ENCODE peak calls at places on chromosome X, in ten cellular contexts. I is cardiac fibroblast, G is foreskin fibroblast, J is RWPE1, N is fibroblast of mammary gland, E is nephron progenitor cell, C is left ventricle myocardium inferior, O is Calu3, Q is transverse colon, Y is GM12864. K is an unnamed sample.

GRCh38 chrX:102767287-102767686 is 46.7 kb downstream of the GPRASP3 start:
- DNase-seq in I (no peak), G (no peak), J (no peak), N (no peak), E (no peak), C (no peak), O (no peak), Q (no peak), Y (no peak), K (no peak)

GRCh38 chrX:39757971-39758370 is 339.8 kb downstream of the BCOR start:
- DNase-seq in I (peak; percentile 82), G (no peak), J (no peak), N (peak; percentile 55), E (no peak), C (no peak), O (no peak), Q (no peak), Y (no peak), K (no peak)

GRCh38 chrX:65300104-65300809 is 234.3 kb downstream of the LAS1L start:
- DNase-seq in I (no peak), G (no peak), J (no peak), N (no peak), E (no peak), C (no peak), O (no peak), Q (no peak), Y (no peak), K (no peak)

GRCh38 chrX:39900788-39901170 is 197.0 kb downstream of the BCOR start:
- DNase-seq in I (no peak), G (no peak), J (no peak), N (peak; percentile 25), E (peak; percentile 31), C (no peak), O (no peak), Q (no peak), Y (no peak), K (no peak)

GRCh38 chrX:73126240-73126639 is 46.9 kb upstream of the PABPC1L2A start:
- DNase-seq in I (no peak), G (no peak), J (no peak), N (no peak), E (no peak), C (no peak), O (no peak), Q (peak; percentile 35), Y (no peak), K (no peak)

GRCh38 chrX:16839852-16840460 is 30.2 kb downstream of the RBBP7 start:
- DNase-seq in I (peak; percentile 79), G (peak; percentile 54), J (peak; percentile 54), N (peak; percentile 83), E (no peak), C (no peak), O (no peak), Q (no peak), Y (no peak), K (no peak)

GRCh38 chrX:46376246-46376885 is 168.9 kb downstream of the ZNF674 start:
- DNase-seq in I (peak; percentile 70), G (peak; percentile 41), J (peak; percentile 50), N (peak; percentile 67), E (peak; percentile 10), C (no peak), O (peak; percentile 55), Q (peak; percentile 13), Y (no peak), K (peak; percentile 26)

GRCh38 chrX:128035318-128035717 is 16.9 kb downstream of the ACTRT1 start:
- DNase-seq in I (no peak), G (no peak), J (no peak), N (no peak), E (no peak), C (no peak), O (no peak), Q (no peak), Y (no peak), K (no peak)

GRCh38 chrX:42384956-42385355 is 393.0 kb downstream of the PPP1R2C start:
- DNase-seq in I (no peak), G (no peak), J (peak; percentile 1), N (no peak), E (no peak), C (no peak), O (peak; percentile 1), Q (no peak), Y (no peak), K (no peak)

GRCh38 chrX:68332156-68332823 is 101.0 kb downstream of the OPHN1 start:
- DNase-seq in I (peak; percentile 42), G (no peak), J (no peak), N (peak; percentile 25), E (no peak), C (no peak), O (no peak), Q (no peak), Y (no peak), K (no peak)

GRCh38 chrX:20063716-20064351 is 52.9 kb downstream of the MAP7D2 start:
- DNase-seq in I (no peak), G (peak; percentile 2), J (no peak), N (peak; percentile 10), E (no peak), C (no peak), O (no peak), Q (no peak), Y (no peak), K (no peak)

GRCh38 chrX:49243166-49243565 is 7.9 kb downstream of the CCDC22 start:
- DNase-seq in I (no peak), G (no peak), J (no peak), N (no peak), E (no peak), C (no peak), O (no peak), Q (no peak), Y (no peak), K (no peak)

GRCh38 chrX:108131471-108131870 is 39.9 kb downstream of the ATG4A start:
- DNase-seq in I (peak; percentile 58), G (peak; percentile 37), J (peak; percentile 16), N (no peak), E (no peak), C (no peak), O (no peak), Q (no peak), Y (no peak), K (no peak)

DNA sequence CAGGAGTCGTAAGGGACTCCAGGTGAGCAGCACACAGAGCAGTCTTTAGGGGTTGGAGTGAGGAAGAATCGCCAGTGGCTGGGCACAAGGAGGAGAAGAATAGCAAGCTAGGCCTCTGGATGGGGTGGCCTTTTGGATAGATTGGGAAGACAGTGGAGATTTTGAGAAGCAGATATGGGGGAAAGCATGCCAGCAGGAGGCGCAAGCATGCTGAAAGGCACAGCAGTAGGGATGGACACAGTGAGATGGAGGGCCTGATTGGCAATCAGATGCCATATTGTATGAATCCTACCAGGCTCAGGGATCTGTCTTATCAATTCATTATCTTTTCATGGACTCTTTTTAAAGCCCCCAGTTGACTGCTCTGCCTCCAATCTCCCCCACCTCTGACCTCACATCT is 60.4 kb upstream of the MAGEA4 start:
- DNase-seq in I (no peak), G (no peak), J (no peak), N (no peak), E (no peak), C (no peak), O (no peak), Q (no peak), Y (no peak), K (no peak)
- TF ChIP-seq CTCF in I (no peak), G (no peak), J (no peak), N (peak; percentile 14), E (no peak), C (no peak), O (no peak), Q (no peak), Y (no peak), K (no peak)

GRCh38 chrX:153954618-153955450 is 10.4 kb upstream of the RENBP start:
- DNase-seq in I (no peak), G (no peak), J (no peak), N (no peak), E (no peak), C (no peak), O (no peak), Q (no peak), Y (no peak), K (no peak)

GRCh38 chrX:153953342-153953830 is 8.9 kb upstream of the RENBP start:
- DNase-seq in I (peak; percentile 65), G (peak; percentile 37), J (peak; percentile 49), N (peak; percentile 60), E (peak; percentile 90), C (peak; percentile 54), O (peak; percentile 73), Q (peak; percentile 81), Y (no peak), K (peak; percentile 91)

GRCh38 chrX:153955451-153955732 is 10.9 kb upstream of the RENBP start:
- DNase-seq in I (no peak), G (no peak), J (no peak), N (no peak), E (no peak), C (no peak), O (no peak), Q (no peak), Y (no peak), K (no peak)

GRCh38 chrX:153952373-153953026 is 8.1 kb upstream of the RENBP start:
- DNase-seq in I (no peak), G (no peak), J (no peak), N (no peak), E (no peak), C (no peak), O (no peak), Q (no peak), Y (no peak), K (no peak)

GRCh38 chrX:153953892-153954617 is 9.6 kb upstream of the RENBP start:
- DNase-seq in I (no peak), G (no peak), J (no peak), N (no peak), E (no peak), C (no peak), O (no peak), Q (no peak), Y (no peak), K (no peak)
- TF ChIP-seq CTCF in I (no peak), G (no peak), J (no peak), N (no peak), E (no peak), C (no peak), O (no peak), Q (no peak), Y (no peak), K (no peak)

GRCh38 chrX:71563921-71564320 is 14.3 kb upstream of the GCNA start:
- DNase-seq in I (no peak), G (no peak), J (no peak), N (no peak), E (no peak), C (no peak), O (no peak), Q (no peak), Y (no peak), K (no peak)
- TF ChIP-seq CTCF in I (no peak), G (no peak), J (no peak), N (no peak), E (no peak), C (no peak), O (no peak), Q (no peak), Y (no peak), K (peak; percentile 4)

DNA sequence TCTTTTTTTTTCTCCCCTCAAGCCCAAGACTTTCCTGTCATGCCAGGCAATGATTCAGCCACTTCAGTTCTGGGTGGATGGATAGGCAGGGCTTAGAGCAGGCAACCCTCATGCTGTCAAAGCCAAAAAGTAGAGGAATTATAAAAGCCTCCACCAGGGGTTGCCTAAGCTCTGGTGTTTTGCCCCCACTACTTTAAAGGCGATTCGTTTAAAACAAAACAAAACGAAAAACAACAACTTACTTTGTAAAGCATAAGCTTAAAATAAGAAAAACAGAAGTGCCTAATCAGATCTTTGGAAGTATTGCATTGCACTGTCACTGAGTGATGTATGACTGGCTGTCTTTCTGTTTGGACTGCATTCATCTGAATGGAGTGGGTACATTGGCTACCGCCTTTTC is 5.3 kb upstream of the IDS start:
- DNase-seq in I (peak; percentile 33), G (no peak), J (no peak), N (peak; percentile 30), E (no peak), C (no peak), O (no peak), Q (no peak), Y (no peak), K (no peak)
- TF ChIP-seq CTCF in I (peak; percentile 28), G (peak; percentile 8), J (no peak), N (peak; percentile 25), E (peak; percentile 14), C (no peak), O (no peak), Q (no peak), Y (peak; percentile 31), K (no peak)

K was measured in GM13977.